ENCODE peak calls at places on chromosome 18, in nine cellular contexts. B is fibroblast of lung; E is psoas muscle; Q is uterus; N is CD4-positive, alpha-beta T cell; I is tibial nerve; Y is lower lobe of right lung; C is substantia nigra; Z is HL-60. V is an unnamed sample.

GRCh38 chr18:61612517-61612916 is 279.3 kb downstream of the CDH20 start:
- DNase-seq in B (no peak), I (no peak), Y (no peak), E (no peak), N (no peak), Z (no peak), Q (no peak), C (no peak), V (no peak)

GRCh38 chr18:79799619-79800352 is 2.0 kb downstream of the KCNG2 start:
- DNase-seq in Q (no peak), N (no peak), Y (no peak), Z (no peak), C (no peak), E (no peak), I (no peak), B (no peak), V (peak; percentile 75)

GRCh38 chr18:53191634-53192033 is 851.6 kb downstream of the DCC start:
- DNase-seq in N (no peak), B (no peak), E (no peak), Z (no peak), Q (no peak), C (no peak), I (no peak), Y (no peak), V (no peak)

GRCh38 chr18:77000527-77000926 is 132.1 kb downstream of the MBP start:
- DNase-seq in Q (peak; percentile 45), N (peak; percentile 48), B (peak; percentile 13), Y (peak; percentile 74), C (no peak), I (peak; percentile 44), Z (no peak), E (peak; percentile 58), V (peak; percentile 87)

GRCh38 chr18:24631238-24632025 is 171.0 kb downstream of the HRH4 start:
- DNase-seq in E (no peak), Q (no peak), I (no peak), N (no peak), B (peak; percentile 6), C (no peak), Y (no peak), Z (no peak), V (no peak)

GRCh38 chr18:78630981-78631510 is 348.6 kb upstream of the SALL3 start:
- DNase-seq in Y (no peak), Z (no peak), C (no peak), Q (no peak), B (no peak), I (no peak), E (no peak), N (no peak), V (no peak)

GRCh38 chr18:23574611-23575308 is 11.5 kb downstream of the NPC1 start:
- DNase-seq in I (no peak), Y (no peak), E (no peak), Q (no peak), Z (no peak), B (no peak), C (no peak), N (no peak), V (no peak)

GRCh38 chr18:76756491-76757288 is 65.7 kb upstream of the ZNF236 start:
- DNase-seq in Y (no peak), B (no peak), I (no peak), C (no peak), Q (peak; percentile 61), N (no peak), E (peak; percentile 24), Z (no peak), V (no peak)

DNA sequence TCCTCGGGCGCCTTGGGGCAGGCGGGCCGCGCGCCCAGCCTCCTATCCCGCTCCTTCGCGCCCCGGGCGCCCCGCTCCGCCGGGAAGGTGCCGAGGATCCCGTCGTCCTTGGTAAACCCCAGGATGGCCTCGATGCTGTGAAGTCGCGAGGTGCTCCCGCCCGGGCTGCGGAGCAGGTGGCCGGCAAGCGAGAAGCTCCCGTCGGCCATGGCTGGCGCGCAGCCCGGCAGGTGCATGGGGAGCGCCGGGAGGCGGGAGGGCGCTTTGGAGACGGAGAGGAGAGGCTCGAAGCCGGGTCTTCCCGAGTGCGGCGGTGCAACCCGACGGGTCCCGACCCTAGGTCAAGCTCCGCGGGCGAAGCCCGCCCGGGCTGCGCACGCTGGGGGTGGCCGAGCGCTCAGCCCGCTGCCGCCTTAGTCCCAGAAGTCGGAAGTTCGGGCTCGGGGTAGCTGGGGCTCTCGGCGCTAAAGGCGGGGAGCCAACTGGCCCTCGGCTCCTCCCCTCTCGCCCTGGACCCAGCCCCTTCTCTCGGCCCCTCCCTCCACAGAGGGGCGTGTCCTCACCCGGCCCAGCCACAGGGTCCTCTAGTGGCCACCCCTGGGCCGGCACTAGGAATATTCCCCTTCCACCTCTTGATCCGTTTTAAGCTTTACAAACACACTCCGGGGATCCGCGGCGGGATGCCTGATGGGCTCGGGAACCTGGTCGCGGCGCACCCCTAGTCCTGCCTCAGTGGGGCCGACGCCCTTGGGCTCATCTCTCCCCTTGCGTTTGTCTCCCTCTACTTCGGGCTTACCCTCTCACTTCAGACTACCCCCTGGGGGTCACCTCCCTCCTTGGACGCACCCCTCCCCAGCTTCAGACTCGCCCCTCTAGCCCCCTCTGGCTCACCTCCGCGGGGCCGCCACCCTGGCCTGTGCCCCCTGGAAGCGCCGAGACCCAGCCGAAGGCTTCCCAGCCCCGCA is at the start of gene RAX:
- DNase-seq in Z (no peak), Q (no peak), B (no peak), E (no peak), C (no peak), I (no peak), N (no peak), Y (no peak), V (no peak)
- H3K27ac ChIP-seq in Z (no peak within 1 kb of the TSS), Q (no peak within 1 kb of the TSS), B (no peak within 1 kb of the TSS), E (no peak within 1 kb of the TSS), C (no peak within 1 kb of the TSS), I (no peak within 1 kb of the TSS), N (no peak within 1 kb of the TSS), Y (no peak within 1 kb of the TSS), V (no peak within 1 kb of the TSS)

GRCh38 chr18:10404148-10404547 is 50.3 kb upstream of the APCDD1 start:
- DNase-seq in I (no peak), N (no peak), B (no peak), C (peak; percentile 61), Z (no peak), E (no peak), Y (no peak), Q (no peak), V (no peak)
- H3K27ac ChIP-seq in I (peak overlapping the region; percentile 78), N (no peak overlapping the region), B (no peak overlapping the region), C (peak overlapping the region; percentile 61), Z (no peak overlapping the region), E (no peak overlapping the region), Y (peak overlapping the region; percentile 29), Q (peak overlapping the region; percentile 41), V (no peak overlapping the region)

DNA sequence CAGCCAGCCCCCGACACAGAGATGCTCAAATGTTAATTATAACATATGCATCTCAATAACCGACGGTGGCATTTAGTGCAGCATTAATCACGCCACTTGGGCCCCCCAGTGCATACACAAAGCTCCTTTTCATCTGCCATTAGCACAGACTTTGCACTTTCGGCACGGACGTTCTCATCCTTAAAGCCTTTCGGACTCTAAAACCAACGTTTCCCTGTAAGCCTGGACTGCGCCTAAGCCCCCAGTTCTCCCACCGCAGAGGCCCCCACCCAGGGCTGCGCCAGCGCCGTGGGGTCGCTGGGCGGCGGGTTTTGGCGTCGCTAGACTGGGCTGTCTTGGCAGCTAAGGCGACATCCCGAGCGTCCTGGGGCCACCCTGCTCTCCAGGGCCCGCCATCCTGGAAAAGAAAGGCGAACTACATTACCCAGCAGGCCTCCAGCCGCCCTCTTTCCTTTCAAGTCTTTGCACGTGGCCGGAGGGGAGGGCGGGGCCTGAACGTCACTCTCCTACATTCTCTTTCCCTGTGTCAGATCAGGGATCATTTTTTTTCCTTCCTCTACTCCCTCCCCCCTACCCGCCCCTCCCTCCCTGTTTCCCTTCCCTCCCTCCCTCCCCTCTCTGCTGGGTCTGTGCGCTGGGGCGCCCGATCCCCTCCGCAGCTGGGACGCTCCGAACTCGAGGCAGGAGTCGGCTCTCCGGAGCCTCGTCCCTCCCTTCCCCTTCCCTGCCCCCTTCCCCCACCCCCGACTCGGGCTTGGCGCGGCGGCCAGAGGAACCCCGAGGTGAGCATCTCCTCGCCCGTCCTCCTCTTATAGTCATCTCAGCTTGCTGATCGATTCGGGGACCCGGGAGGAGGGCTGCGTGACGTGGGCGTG is at the start of gene CTIF:
- DNase-seq in C (peak; percentile 97), Q (peak; percentile 98), Z (peak; percentile 88), B (peak; percentile 97), E (peak; percentile 97), I (peak; percentile 97), N (peak; percentile 23), Y (peak; percentile 97), V (peak; percentile 98)
- H3K27ac ChIP-seq in C (peak within 1 kb of the TSS; percentile 91), Q (peak within 1 kb of the TSS; percentile 93), Z (peak within 1 kb of the TSS; percentile 74), B (peak within 1 kb of the TSS; percentile 93), E (peak within 1 kb of the TSS; percentile 95), I (peak within 1 kb of the TSS; percentile 95), N (no peak within 1 kb of the TSS), Y (peak within 1 kb of the TSS; percentile 89), V (peak within 1 kb of the TSS; percentile 53)

GRCh38 chr18:45777393-45777792 is 48.1 kb upstream of the SIGLEC15 start:
- DNase-seq in Y (no peak), E (no peak), N (no peak), Q (no peak), C (no peak), I (no peak), B (peak; percentile 96), Z (no peak), V (no peak)

GRCh38 chr18:45775241-45775676 is 50.2 kb upstream of the SIGLEC15 start:
- DNase-seq in N (peak; percentile 52), Z (peak; percentile 92), E (peak; percentile 76), C (no peak), Q (peak; percentile 49), I (peak; percentile 45), B (peak; percentile 83), Y (peak; percentile 83), V (peak; percentile 92)

GRCh38 chr18:45772081-45772480 is 48.1 kb downstream of the SLC14A1 start:
- DNase-seq in Q (no peak), B (no peak), E (no peak), C (no peak), N (no peak), Z (no peak), Y (no peak), I (no peak), V (no peak)

GRCh38 chr18:45774065-45774521 is 50.1 kb downstream of the SLC14A1 start:
- DNase-seq in Z (no peak), Q (no peak), I (no peak), C (no peak), B (peak; percentile 72), N (no peak), Y (no peak), E (no peak), V (no peak)

DNA sequence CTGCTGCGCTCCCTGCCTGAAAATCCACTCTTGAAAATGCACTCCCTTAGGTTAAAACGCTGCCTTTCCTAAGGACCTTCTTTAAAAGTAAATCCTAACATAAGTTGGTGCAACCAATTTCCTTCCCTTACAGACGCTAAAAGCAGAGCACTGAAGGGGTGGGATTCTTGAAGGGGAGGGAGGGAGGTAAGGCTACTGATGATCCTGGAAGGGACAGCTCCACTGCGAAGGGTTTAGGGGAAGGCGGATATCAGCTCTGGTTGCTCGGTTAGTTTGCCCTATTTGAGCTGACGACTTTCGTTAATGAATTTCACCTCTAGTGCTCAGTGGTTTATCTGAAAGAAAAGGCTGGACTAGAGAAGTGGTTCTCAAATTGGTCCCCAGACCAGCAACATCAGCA is 49.7 kb upstream of the SIGLEC15 start:
- DNase-seq in B (no peak), Y (no peak), Z (no peak), N (no peak), Q (no peak), E (no peak), I (no peak), C (no peak), V (no peak)
- H3K27ac ChIP-seq in B (peak overlapping the region; percentile 63), Y (peak overlapping the region; percentile 90), Z (peak overlapping the region; percentile 83), N (no peak overlapping the region), Q (peak overlapping the region; percentile 51), E (peak overlapping the region; percentile 46), I (peak overlapping the region; percentile 65), C (no peak overlapping the region), V (peak overlapping the region; percentile 93)

GRCh38 chr18:63346031-63346430 is 21.0 kb downstream of the KDSR start:
- DNase-seq in Q (peak; percentile 49), Z (no peak), N (no peak), B (peak; percentile 6), C (no peak), I (no peak), E (no peak), Y (no peak), V (no peak)
- H3K27ac ChIP-seq in Q (peak overlapping the region; percentile 41), Z (no peak overlapping the region), N (no peak overlapping the region), B (no peak overlapping the region), C (no peak overlapping the region), I (no peak overlapping the region), E (peak overlapping the region; percentile 62), Y (no peak overlapping the region), V (peak overlapping the region; percentile 60)